ENCODE peak calls at places on chromosomes 16 and 17, in four cellular contexts. X is AG04449, I is stomach, V is brain microvascular endothelial cell. T is an unnamed sample.

GRCh38 chr16:20938426-20938825 is 37.9 kb downstream of the LYRM1 start:
- DNase-seq in X (no peak), I (no peak), V (no peak), T (peak; percentile 34)

GRCh38 chr16:53542283-53542682 is 39.3 kb upstream of the AKTIP start:
- DNase-seq in X (no peak), I (no peak), V (no peak), T (no peak)

GRCh38 chr17:65231662-65232335 is 94.6 kb downstream of the RGS9 start:
- DNase-seq in X (peak; percentile 59), I (peak; percentile 37), V (peak; percentile 86), T (peak; percentile 82)

GRCh38 chr16:55643161-55643970 is 12.4 kb upstream of the SLC6A2 start:
- DNase-seq in X (no peak), I (peak; percentile 59), V (no peak), T (peak; percentile 39)

GRCh38 chr17:77180503-77181330 is 39.9 kb downstream of the SEC14L1 start:
- DNase-seq in X (no peak), I (no peak), V (peak; percentile 7), T (no peak)

GRCh38 chr17:78719630-78720298 is 62.3 kb downstream of the CYTH1 start:
- DNase-seq in X (no peak), I (no peak), V (no peak), T (no peak)

GRCh38 chr16:668519-669171 is 713 bp downstream of the RHOT2 start:
- DNase-seq in X (no peak), I (no peak), V (no peak), T (no peak)

GRCh38 chr16:88356727-88357199 is 26.0 kb upstream of the ZNF469 start:
- DNase-seq in X (no peak), I (no peak), V (no peak), T (no peak)

GRCh38 chr16:53768593-53768992 is 64.6 kb downstream of the FTO start:
- DNase-seq in X (peak; percentile 81), I (no peak), V (peak; percentile 96), T (peak; percentile 91)

GRCh38 chr16:53837421-53837820 is 133.5 kb downstream of the FTO start:
- DNase-seq in X (no peak), I (no peak), V (no peak), T (peak; percentile 31)

GRCh38 chr17:19973146-19973545 is 4.5 kb downstream of the AKAP10 start:
- DNase-seq in X (no peak), I (no peak), V (no peak), T (no peak)

GRCh38 chr17:79033046-79033616 is 9.2 kb downstream of the C1QTNF1 start:
- DNase-seq in X (no peak), I (no peak), V (no peak), T (no peak)

GRCh38 chr17:61427567-61427966 is 24.7 kb upstream of the TBX4 start:
- DNase-seq in X (no peak), I (no peak), V (no peak), T (no peak)

GRCh38 chr17:428414-428813 is 75.8 kb upstream of the RPH3AL start:
- DNase-seq in X (no peak), I (no peak), V (no peak), T (no peak)

GRCh38 chr17:9644910-9645751 is at the start of gene USP43:
- DNase-seq in X (no peak), I (peak; percentile 69), V (no peak), T (no peak)

GRCh38 chr16:87681990-87682570 is 79.8 kb downstream of the JPH3 start:
- DNase-seq in X (peak; percentile 14), I (no peak), V (peak; percentile 63), T (peak; percentile 72)

GRCh38 chr17:17227608-17228520 is 9.1 kb downstream of the FLCN start:
- DNase-seq in X (no peak), I (peak; percentile 67), V (no peak), T (no peak)

GRCh38 chr17:30573603-30574175 is 96.5 kb downstream of the GOSR1 start:
- DNase-seq in X (no peak), I (no peak), V (no peak), T (no peak)

GRCh38 chr16:85990861-85991301 is 91.9 kb downstream of the IRF8 start:
- DNase-seq in X (no peak), I (no peak), V (no peak), T (no peak)

GRCh38 chr16:55701442-55702319 is 45.9 kb downstream of the SLC6A2 start:
- DNase-seq in X (no peak), I (peak; percentile 76), V (peak; percentile 20), T (peak; percentile 59)

GRCh38 chr16:674214-674881 is 1.1 kb upstream of the RHBDL1 start:
- DNase-seq in X (no peak), I (no peak), V (no peak), T (no peak)

GRCh38 chr17:28963841-28964240 is 12.5 kb upstream of the PHF12 start:
- DNase-seq in X (no peak), I (no peak), V (no peak), T (no peak)

GRCh38 chr17:72079700-72080099 is 41.1 kb upstream of the SOX9 start:
- DNase-seq in X (no peak), I (no peak), V (no peak), T (no peak)
- TF ChIP-seq CTCF in X (no peak), I (no peak), V (no peak), T (no peak)

GRCh38 chr17:4204190-4204589 is 59.6 kb downstream of the ANKFY1 start:
- DNase-seq in X (peak; percentile 77), I (no peak), V (peak; percentile 56), T (no peak)
- H3K4me3 ChIP-seq in X (no peak overlapping the region), I (no peak overlapping the region), V (no peak overlapping the region), T (no peak overlapping the region)

DNA sequence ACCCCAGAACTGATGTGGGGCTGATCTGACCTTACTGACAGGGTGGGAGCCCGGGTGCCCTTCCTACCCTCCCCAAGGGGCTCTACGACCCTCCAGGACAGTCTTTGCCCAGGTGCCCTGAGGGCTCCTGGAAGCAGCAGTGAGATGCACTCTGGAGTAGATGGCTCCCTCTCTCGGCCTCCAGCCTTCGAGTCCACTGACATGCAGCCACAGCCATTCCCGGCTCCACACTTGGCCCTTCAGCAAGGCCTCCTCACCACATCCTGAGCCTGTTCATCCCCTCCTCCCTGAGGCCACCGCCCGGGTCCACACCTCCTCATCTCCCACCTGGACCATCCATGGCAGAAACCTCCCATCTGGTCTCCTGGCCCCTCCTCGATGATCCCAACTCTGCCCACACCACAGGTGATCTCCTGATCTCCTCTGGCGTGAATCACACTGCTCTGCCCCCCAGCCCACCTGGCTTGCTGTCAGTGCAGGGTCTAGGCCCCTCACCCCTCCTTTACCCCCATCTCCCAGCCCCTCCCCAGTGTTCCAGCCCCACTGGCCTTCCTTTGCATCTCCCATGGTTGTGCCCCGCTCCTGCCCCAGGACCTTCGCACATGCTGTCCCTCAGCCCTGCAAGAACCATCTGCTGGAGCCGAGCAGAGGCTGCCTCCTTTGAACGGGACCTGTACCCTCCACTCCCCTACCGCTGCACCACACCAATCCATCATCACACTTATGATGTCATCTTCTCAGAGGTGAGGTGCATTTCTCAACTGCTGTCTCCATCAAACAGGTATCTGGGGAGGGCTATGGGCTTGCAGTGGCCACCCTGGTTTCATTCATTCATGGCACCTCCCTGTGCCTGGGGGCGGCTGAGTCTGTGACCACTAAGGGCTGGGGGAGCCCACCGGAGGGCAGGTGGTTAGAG is 44.7 kb downstream of the SOCS1 start:
- DNase-seq in X (no peak), I (no peak), V (no peak), T (no peak)
- TF ChIP-seq CTCF in X (no peak), I (no peak), V (peak; percentile 29), T (no peak)

GRCh38 chr16:3007957-3008748 is 4.6 kb upstream of the CLDN9 start:
- DNase-seq in X (no peak), I (no peak), V (no peak), T (no peak)
- H3K4me3 ChIP-seq in X (no peak overlapping the region), I (peak overlapping the region; percentile 17), V (no peak overlapping the region), T (no peak overlapping the region)